ENCODE peak calls at places on chromosomes 12 and 14, in ten cellular contexts. M is neural progenitor cell, L is nephron progenitor cell, K is tibial artery, C is neural crest cell, I is PC-3, P is cardiac fibroblast, E is MCF 10A, N is cardiac muscle cell, O is heart left ventricle. W is an unnamed sample.

GRCh38 chr12:96035283-96036236 is at the start of gene LTA4H:
- DNase-seq in N (peak), E (peak), C (peak), P (peak), L (peak), M (peak), O (peak), I (peak), K (peak), W (peak)

GRCh38 chr12:105935981-105936380 is 202.8 kb downstream of the NUAK1 start:
- DNase-seq in L (no peak), O (no peak), I (peak), C (no peak), E (no peak), K (no peak), P (no peak), M (no peak), N (peak), W (no peak)

GRCh38 chr14:35398095-35398584 is 6.4 kb downstream of the NFKBIA start:
- DNase-seq in O (no peak), M (no peak), N (peak), K (no peak), I (no peak), L (no peak), E (no peak), P (no peak), C (no peak), W (no peak)

GRCh38 chr14:53437858-53438257 is 284.7 kb upstream of the DDHD1 start:
- DNase-seq in I (no peak), K (no peak), L (no peak), P (no peak), N (no peak), C (no peak), O (no peak), E (no peak), M (no peak), W (no peak)

GRCh38 chr14:31090872-31091764 is 64.9 kb upstream of the STRN3 start:
- DNase-seq in I (peak), L (no peak), N (peak), K (no peak), P (peak), M (no peak), C (no peak), O (no peak), E (peak), W (no peak)

GRCh38 chr12:116749884-116750283 is 11.8 kb downstream of the RNFT2 start:
- DNase-seq in E (no peak), I (no peak), N (no peak), K (peak), P (no peak), C (no peak), L (no peak), O (no peak), M (no peak), W (no peak)

GRCh38 chr14:22039938-22040780 is 366.5 kb upstream of the OR4E1 start:
- DNase-seq in N (peak), E (peak), P (peak), I (peak), L (no peak), M (no peak), C (no peak), O (no peak), K (no peak), W (no peak)

GRCh38 chr14:31884776-31885379 is 192.2 kb upstream of the ARHGAP5 start:
- DNase-seq in E (peak), K (no peak), C (no peak), M (no peak), O (no peak), P (peak), N (peak), L (no peak), I (peak), W (no peak)

GRCh38 chr14:69037790-69038448 is 58.8 kb upstream of the ACTN1 start:
- DNase-seq in N (no peak), I (no peak), P (no peak), C (no peak), O (no peak), E (peak), L (no peak), M (no peak), K (no peak), W (no peak)

GRCh38 chr12:107668743-107669142 is 16.9 kb upstream of the PWP1 start:
- DNase-seq in O (no peak), M (no peak), L (no peak), I (no peak), K (no peak), E (no peak), C (no peak), P (no peak), N (no peak), W (no peak)

GRCh38 chr12:107668320-107668719 is 17.3 kb upstream of the PWP1 start:
- DNase-seq in O (no peak), E (no peak), C (no peak), K (no peak), M (no peak), N (no peak), P (no peak), L (no peak), I (no peak), W (no peak)

GRCh38 chr12:107669946-107670345 is 15.7 kb upstream of the PWP1 start:
- DNase-seq in E (no peak), O (no peak), K (peak), L (no peak), I (no peak), C (no peak), M (no peak), P (no peak), N (no peak), W (no peak)

GRCh38 chr12:107667464-107667863 is 18.1 kb upstream of the PWP1 start:
- DNase-seq in N (no peak), P (no peak), E (no peak), C (no peak), M (no peak), L (no peak), I (no peak), K (no peak), O (no peak), W (no peak)

GRCh38 chr12:107670999-107671643 is 14.5 kb upstream of the PWP1 start:
- DNase-seq in E (peak), P (peak), O (no peak), K (peak), N (peak), C (peak), M (peak), I (peak), L (peak), W (no peak)
- TF ChIP-seq CTCF in E (peak), P (peak), O (peak), K (peak), N (peak), C (peak), M (peak), I (peak), L (peak), W (peak)

GRCh38 chr12:60257063-60257462 is 661.2 kb downstream of the SLC16A7 start:
- DNase-seq in E (peak), C (no peak), I (peak), K (no peak), O (no peak), N (peak), P (peak), M (peak), L (no peak), W (no peak)
- TF ChIP-seq CTCF in E (peak), C (peak), I (peak), K (no peak), O (no peak), N (peak), P (peak), M (peak), L (no peak), W (peak)

GRCh38 chr12:100672075-100672592 is 98.7 kb downstream of the GAS2L3 start:
- DNase-seq in K (no peak), I (peak), P (no peak), E (peak), M (peak), C (peak), O (no peak), L (peak), N (no peak), W (no peak)
- TF ChIP-seq CTCF in K (peak), I (peak), P (peak), E (peak), M (peak), C (peak), O (peak), L (peak), N (peak), W (peak)

GRCh38 chr14:89720741-89721315 is 233.7 kb downstream of the EFCAB11 start:
- DNase-seq in C (no peak), K (peak), O (peak), L (no peak), I (no peak), M (no peak), P (no peak), E (no peak), N (no peak), W (peak)
- TF ChIP-seq CTCF in C (no peak), K (no peak), O (no peak), L (no peak), I (no peak), M (no peak), P (no peak), E (no peak), N (no peak), W (no peak)

W was measured in osteocyte.